ENCODE peak calls at places on chromosomes 16 and 17, in nine cellular contexts. One of them, this sample, is unnamed.
A peak's percentile ranks its signal among the peaks of the same experiment; 100 is the strongest.

GRCh38 chr17:76772842-76773521 is 35.1 kb downstream of the MFSD11 start:
- DNase-seq in left colon: no peak
- DNase-seq in A549: peak; percentile 55
- DNase-seq in C1 segment of cervical spinal cord: no peak
- DNase-seq in MG63: peak; percentile 82
- DNase-seq in NCI-H446: no peak
- DNase-seq in GM12864: no peak
- DNase-seq in stomach: no peak
- DNase-seq in heart right ventricle: no peak
- DNase-seq in this sample: no peak

GRCh38 chr16:1014771-1015495 is 33.4 kb downstream of the SOX8 start:
- DNase-seq in C1 segment of cervical spinal cord: no peak
- DNase-seq in NCI-H446: no peak
- DNase-seq in left colon: no peak
- DNase-seq in A549: no peak
- DNase-seq in stomach: no peak
- DNase-seq in heart right ventricle: peak; percentile 35
- DNase-seq in GM12864: no peak
- DNase-seq in MG63: no peak
- DNase-seq in this sample: no peak

GRCh38 chr16:67284699-67285646 is 5.6 kb downstream of the PLEKHG4 start:
- DNase-seq in NCI-H446: no peak
- DNase-seq in stomach: peak; percentile 61
- DNase-seq in C1 segment of cervical spinal cord: no peak
- DNase-seq in A549: peak; percentile 44
- DNase-seq in heart right ventricle: peak; percentile 23
- DNase-seq in MG63: no peak
- DNase-seq in GM12864: no peak
- DNase-seq in left colon: peak; percentile 53
- DNase-seq in this sample: peak; percentile 88

GRCh38 chr17:79090503-79091372 is 16.1 kb downstream of the ENGASE start:
- DNase-seq in GM12864: no peak
- DNase-seq in heart right ventricle: no peak
- DNase-seq in C1 segment of cervical spinal cord: no peak
- DNase-seq in MG63: no peak
- DNase-seq in left colon: peak; percentile 46
- DNase-seq in A549: no peak
- DNase-seq in NCI-H446: no peak
- DNase-seq in stomach: no peak
- DNase-seq in this sample: peak; percentile 65

GRCh38 chr17:64289652-64290051 is 26.6 kb upstream of the TEX2 start:
- DNase-seq in heart right ventricle: no peak
- DNase-seq in GM12864: no peak
- DNase-seq in NCI-H446: no peak
- DNase-seq in stomach: no peak
- DNase-seq in C1 segment of cervical spinal cord: no peak
- DNase-seq in left colon: no peak
- DNase-seq in MG63: no peak
- DNase-seq in A549: no peak
- DNase-seq in this sample: no peak

GRCh38 chr17:80270836-80271235 is 10.2 kb downstream of the RNF213 start:
- DNase-seq in NCI-H446: no peak
- DNase-seq in C1 segment of cervical spinal cord: no peak
- DNase-seq in MG63: no peak
- DNase-seq in stomach: no peak
- DNase-seq in heart right ventricle: no peak
- DNase-seq in GM12864: no peak
- DNase-seq in A549: peak; percentile 59
- DNase-seq in left colon: no peak
- DNase-seq in this sample: no peak

GRCh38 chr16:20307240-20307671 is 20.1 kb downstream of the GP2 start:
- DNase-seq in heart right ventricle: no peak
- DNase-seq in C1 segment of cervical spinal cord: no peak
- DNase-seq in stomach: no peak
- DNase-seq in GM12864: no peak
- DNase-seq in A549: no peak
- DNase-seq in left colon: no peak
- DNase-seq in NCI-H446: no peak
- DNase-seq in MG63: no peak
- DNase-seq in this sample: no peak

GRCh38 chr17:62966426-62967110 is 533 bp downstream of the TANC2 start:
- DNase-seq in stomach: peak; percentile 64
- DNase-seq in left colon: peak; percentile 82
- DNase-seq in A549: peak; percentile 45
- DNase-seq in C1 segment of cervical spinal cord: peak; percentile 36
- DNase-seq in NCI-H446: no peak
- DNase-seq in GM12864: no peak
- DNase-seq in heart right ventricle: peak; percentile 45
- DNase-seq in MG63: no peak
- DNase-seq in this sample: peak; percentile 69

GRCh38 chr17:20771104-20771503 is 191.6 kb downstream of the CDRT15L2 start:
- DNase-seq in NCI-H446: no peak
- DNase-seq in stomach: no peak
- DNase-seq in C1 segment of cervical spinal cord: no peak
- DNase-seq in A549: no peak
- DNase-seq in left colon: no peak
- DNase-seq in GM12864: no peak
- DNase-seq in MG63: no peak
- DNase-seq in heart right ventricle: no peak
- DNase-seq in this sample: no peak

GRCh38 chr17:61483778-61484116 is 31.5 kb downstream of the TBX4 start:
- DNase-seq in stomach: no peak
- DNase-seq in GM12864: no peak
- DNase-seq in A549: no peak
- DNase-seq in NCI-H446: no peak
- DNase-seq in heart right ventricle: no peak
- DNase-seq in C1 segment of cervical spinal cord: no peak
- DNase-seq in MG63: no peak
- DNase-seq in left colon: no peak
- DNase-seq in this sample: no peak

GRCh38 chr16:87765473-87765775 is 362 bp downstream of the KLHDC4 start:
- DNase-seq in heart right ventricle: no peak
- DNase-seq in C1 segment of cervical spinal cord: peak; percentile 50
- DNase-seq in MG63: peak; percentile 17
- DNase-seq in stomach: no peak
- DNase-seq in NCI-H446: no peak
- DNase-seq in GM12864: no peak
- DNase-seq in A549: no peak
- DNase-seq in left colon: no peak
- DNase-seq in this sample: no peak

GRCh38 chr17:37710344-37710886 is 34.4 kb downstream of the HNF1B start:
- DNase-seq in left colon: peak; percentile 92
- DNase-seq in NCI-H446: no peak
- DNase-seq in GM12864: no peak
- DNase-seq in stomach: peak; percentile 99
- DNase-seq in heart right ventricle: no peak
- DNase-seq in A549: peak; percentile 87
- DNase-seq in C1 segment of cervical spinal cord: no peak
- DNase-seq in MG63: peak; percentile 28
- DNase-seq in this sample: peak; percentile 34

GRCh38 chr16:4306439-4307214 is 9.2 kb upstream of the GLIS2 start:
- DNase-seq in MG63: no peak
- DNase-seq in left colon: peak; percentile 28
- DNase-seq in GM12864: no peak
- DNase-seq in A549: no peak
- DNase-seq in heart right ventricle: no peak
- DNase-seq in C1 segment of cervical spinal cord: peak; percentile 27
- DNase-seq in NCI-H446: no peak
- DNase-seq in stomach: no peak
- DNase-seq in this sample: peak; percentile 79

GRCh38 chr17:77382966-77383612 is 242.3 kb downstream of the SEC14L1 start:
- DNase-seq in A549: no peak
- DNase-seq in MG63: peak; percentile 63
- DNase-seq in heart right ventricle: no peak
- DNase-seq in GM12864: no peak
- DNase-seq in left colon: no peak
- DNase-seq in C1 segment of cervical spinal cord: no peak
- DNase-seq in NCI-H446: no peak
- DNase-seq in stomach: no peak
- DNase-seq in this sample: no peak

GRCh38 chr17:21005367-21005766 is 37.4 kb downstream of the USP22 start:
- DNase-seq in left colon: no peak
- DNase-seq in heart right ventricle: no peak
- DNase-seq in stomach: no peak
- DNase-seq in GM12864: no peak
- DNase-seq in C1 segment of cervical spinal cord: no peak
- DNase-seq in NCI-H446: no peak
- DNase-seq in A549: no peak
- DNase-seq in MG63: no peak
- DNase-seq in this sample: no peak

GRCh38 chr16:20695024-20695423 is 2.5 kb downstream of the ACSM1 start:
- DNase-seq in A549: no peak
- DNase-seq in NCI-H446: no peak
- DNase-seq in stomach: peak; percentile 35
- DNase-seq in GM12864: no peak
- DNase-seq in heart right ventricle: no peak
- DNase-seq in MG63: no peak
- DNase-seq in left colon: no peak
- DNase-seq in C1 segment of cervical spinal cord: no peak
- DNase-seq in this sample: no peak

GRCh38 chr17:31596382-31597323 is 205.2 kb downstream of the RAB11FIP4 start:
- DNase-seq in left colon: peak; percentile 40
- DNase-seq in NCI-H446: peak; percentile 37
- DNase-seq in MG63: peak; percentile 100
- DNase-seq in GM12864: peak; percentile 16
- DNase-seq in stomach: no peak
- DNase-seq in A549: peak; percentile 86
- DNase-seq in C1 segment of cervical spinal cord: peak; percentile 78
- DNase-seq in heart right ventricle: peak; percentile 78
- DNase-seq in this sample: no peak

GRCh38 chr17:61475726-61476125 is 23.5 kb downstream of the TBX4 start:
- DNase-seq in MG63: peak; percentile 23
- DNase-seq in heart right ventricle: no peak
- DNase-seq in GM12864: no peak
- DNase-seq in C1 segment of cervical spinal cord: no peak
- DNase-seq in stomach: no peak
- DNase-seq in A549: no peak
- DNase-seq in left colon: no peak
- DNase-seq in NCI-H446: no peak
- DNase-seq in this sample: no peak

GRCh38 chr17:56902350-56902749 is 11.5 kb downstream of the TRIM25 start:
- DNase-seq in C1 segment of cervical spinal cord: no peak
- DNase-seq in left colon: no peak
- DNase-seq in GM12864: no peak
- DNase-seq in heart right ventricle: no peak
- DNase-seq in A549: peak; percentile 69
- DNase-seq in stomach: no peak
- DNase-seq in NCI-H446: no peak
- DNase-seq in MG63: peak; percentile 96
- DNase-seq in this sample: no peak

GRCh38 chr16:88510091-88510719 is 57.1 kb downstream of the ZFPM1 start:
- DNase-seq in left colon: no peak
- DNase-seq in stomach: no peak
- DNase-seq in GM12864: no peak
- DNase-seq in heart right ventricle: no peak
- DNase-seq in C1 segment of cervical spinal cord: no peak
- DNase-seq in MG63: no peak
- DNase-seq in NCI-H446: no peak
- DNase-seq in A549: no peak
- DNase-seq in this sample: no peak

GRCh38 chr17:3935825-3936355 is 19.6 kb upstream of the P2RX1 start:
- DNase-seq in stomach: no peak
- DNase-seq in A549: no peak
- DNase-seq in heart right ventricle: no peak
- DNase-seq in GM12864: no peak
- DNase-seq in MG63: peak; percentile 47
- DNase-seq in C1 segment of cervical spinal cord: no peak
- DNase-seq in left colon: no peak
- DNase-seq in NCI-H446: no peak
- DNase-seq in this sample: no peak

GRCh38 chr16:12786077-12786476 is 17.6 kb downstream of the CPPED1 start:
- DNase-seq in GM12864: no peak
- DNase-seq in NCI-H446: no peak
- DNase-seq in C1 segment of cervical spinal cord: no peak
- DNase-seq in stomach: no peak
- DNase-seq in left colon: no peak
- DNase-seq in heart right ventricle: no peak
- DNase-seq in MG63: no peak
- DNase-seq in A549: no peak
- DNase-seq in this sample: no peak

GRCh38 chr17:55334285-55334684 is 69.5 kb downstream of the HLF start:
- DNase-seq in C1 segment of cervical spinal cord: peak; percentile 40
- DNase-seq in A549: peak; percentile 16
- DNase-seq in NCI-H446: no peak
- DNase-seq in heart right ventricle: no peak
- DNase-seq in GM12864: no peak
- DNase-seq in left colon: no peak
- DNase-seq in stomach: no peak
- DNase-seq in MG63: peak; percentile 46
- DNase-seq in this sample: no peak

GRCh38 chr16:90077757-90078593 is 844 bp upstream of the PRDM7 start:
- DNase-seq in NCI-H446: no peak
- DNase-seq in MG63: no peak
- DNase-seq in C1 segment of cervical spinal cord: no peak
- DNase-seq in GM12864: no peak
- DNase-seq in left colon: peak; percentile 47
- DNase-seq in A549: peak; percentile 55
- DNase-seq in stomach: no peak
- DNase-seq in heart right ventricle: no peak
- DNase-seq in this sample: no peak

This sample was measured in thyroid gland.